ENCODE peak calls at places on chromosomes 1 and 21, in eight cellular contexts. X is IMR-90, I is PC-3, Q is WTC11, T is GM12865, R is A549, L is GM20000, Y is pancreas. P is an unnamed sample.

GRCh38 chr1:15826810-15827507 is 19.5 kb upstream of the UQCRHL start:
- DNase-seq in X (no peak), I (no peak), Q (no peak), T (no peak), R (no peak), L (no peak), Y (no peak), P (no peak)

GRCh38 chr1:87147851-87148250 is 180.8 kb upstream of the LMO4 start:
- DNase-seq in X (no peak), I (no peak), Q (no peak), T (no peak), R (no peak), L (no peak), Y (no peak), P (no peak)

GRCh38 chr21:46099476-46099875 is 1.6 kb downstream of the COL6A2 start:
- DNase-seq in X (peak; percentile 34), I (peak; percentile 57), Q (peak; percentile 51), T (no peak), R (no peak), L (no peak), Y (peak; percentile 52), P (no peak)

GRCh38 chr1:201945157-201945556 is 1.2 kb downstream of the LMOD1 start:
- DNase-seq in X (no peak), I (no peak), Q (peak; percentile 28), T (no peak), R (no peak), L (no peak), Y (no peak), P (no peak)

GRCh38 chr21:44958471-44959191 is 18.8 kb downstream of the SLX9 start:
- DNase-seq in X (peak; percentile 67), I (no peak), Q (no peak), T (no peak), R (no peak), L (no peak), Y (peak; percentile 57), P (no peak)

GRCh38 chr1:21550097-21550496 is 40.9 kb downstream of the ALPL start:
- DNase-seq in X (peak; percentile 50), I (peak; percentile 3), Q (no peak), T (no peak), R (no peak), L (no peak), Y (no peak), P (no peak)

GRCh38 chr1:219498666-219499065 is 114.2 kb downstream of the ZC3H11B start:
- DNase-seq in X (peak; percentile 2), I (no peak), Q (no peak), T (no peak), R (no peak), L (no peak), Y (no peak), P (peak; percentile 96)

GRCh38 chr1:97145321-97145956 is 423.9 kb downstream of the PTBP2 start:
- DNase-seq in X (peak; percentile 46), I (no peak), Q (no peak), T (no peak), R (no peak), L (no peak), Y (no peak), P (peak; percentile 76)

GRCh38 chr1:9201421-9202239 is 32.9 kb upstream of the H6PD start:
- DNase-seq in X (peak; percentile 86), I (peak; percentile 43), Q (no peak), T (no peak), R (no peak), L (no peak), Y (no peak), P (peak; percentile 47)

GRCh38 chr1:152185544-152186391 is 26.7 kb upstream of the RPTN start:
- DNase-seq in X (peak; percentile 64), I (peak; percentile 81), Q (peak; percentile 14), T (peak; percentile 58), R (peak; percentile 82), L (peak; percentile 51), Y (no peak), P (peak; percentile 88)

GRCh38 chr1:247551716-247552115 is 2.8 kb downstream of the GCSAML start:
- DNase-seq in X (peak; percentile 24), I (peak; percentile 71), Q (no peak), T (no peak), R (no peak), L (no peak), Y (no peak), P (no peak)

GRCh38 chr1:46244656-46245371 is 2.7 kb upstream of the RAD54L start:
- DNase-seq in X (peak; percentile 5), I (peak; percentile 58), Q (no peak), T (peak; percentile 49), R (peak; percentile 17), L (peak; percentile 74), Y (no peak), P (peak; percentile 38)

GRCh38 chr1:166855558-166855957 is 16.3 kb downstream of the POGK start:
- DNase-seq in X (no peak), I (no peak), Q (no peak), T (no peak), R (no peak), L (no peak), Y (no peak), P (no peak)

GRCh38 chr1:110281363-110282290 is 57.5 kb upstream of the RBM15 start:
- DNase-seq in X (peak; percentile 22), I (no peak), Q (no peak), T (no peak), R (no peak), L (no peak), Y (no peak), P (no peak)

GRCh38 chr1:62131093-62131725 is 63.4 kb upstream of the L1TD1 start:
- DNase-seq in X (peak; percentile 61), I (peak; percentile 77), Q (peak; percentile 64), T (peak; percentile 65), R (peak; percentile 65), L (peak; percentile 69), Y (no peak), P (peak; percentile 69)

GRCh38 chr1:70509996-70510876 is 99.2 kb downstream of the CTH start:
- DNase-seq in X (peak; percentile 95), I (peak; percentile 96), Q (no peak), T (peak; percentile 73), R (peak; percentile 66), L (peak; percentile 51), Y (no peak), P (peak; percentile 88)

GRCh38 chr1:81377406-81377805 is 423.3 kb upstream of the ADGRL2 start:
- DNase-seq in X (no peak), I (peak; percentile 16), Q (peak; percentile 21), T (peak; percentile 10), R (no peak), L (no peak), Y (no peak), P (no peak)

GRCh38 chr21:37119421-37120218 is 46.6 kb downstream of the TTC3 start:
- DNase-seq in X (no peak), I (no peak), Q (peak; percentile 37), T (no peak), R (no peak), L (no peak), Y (no peak), P (no peak)
- TF ChIP-seq CTCF in X (no peak), I (no peak), Q (no peak), T (no peak), R (no peak), L (no peak), Y (no peak), P (no peak)

GRCh38 chr21:32415451-32415850 is 2.9 kb downstream of the EVA1C start:
- DNase-seq in X (no peak), I (no peak), Q (no peak), T (no peak), R (no peak), L (no peak), Y (no peak), P (no peak)

GRCh38 chr21:32412998-32413504 is 545 bp downstream of the EVA1C start:
- DNase-seq in X (no peak), I (peak; percentile 65), Q (peak; percentile 19), T (no peak), R (no peak), L (no peak), Y (peak; percentile 63), P (peak; percentile 58)

GRCh38 chr21:32413697-32414578 is 1.4 kb downstream of the EVA1C start:
- DNase-seq in X (no peak), I (peak; percentile 46), Q (no peak), T (no peak), R (no peak), L (no peak), Y (no peak), P (peak; percentile 47)

GRCh38 chr21:32415999-32416398 is 3.5 kb downstream of the EVA1C start:
- DNase-seq in X (no peak), I (no peak), Q (no peak), T (no peak), R (no peak), L (no peak), Y (no peak), P (no peak)

DNA sequence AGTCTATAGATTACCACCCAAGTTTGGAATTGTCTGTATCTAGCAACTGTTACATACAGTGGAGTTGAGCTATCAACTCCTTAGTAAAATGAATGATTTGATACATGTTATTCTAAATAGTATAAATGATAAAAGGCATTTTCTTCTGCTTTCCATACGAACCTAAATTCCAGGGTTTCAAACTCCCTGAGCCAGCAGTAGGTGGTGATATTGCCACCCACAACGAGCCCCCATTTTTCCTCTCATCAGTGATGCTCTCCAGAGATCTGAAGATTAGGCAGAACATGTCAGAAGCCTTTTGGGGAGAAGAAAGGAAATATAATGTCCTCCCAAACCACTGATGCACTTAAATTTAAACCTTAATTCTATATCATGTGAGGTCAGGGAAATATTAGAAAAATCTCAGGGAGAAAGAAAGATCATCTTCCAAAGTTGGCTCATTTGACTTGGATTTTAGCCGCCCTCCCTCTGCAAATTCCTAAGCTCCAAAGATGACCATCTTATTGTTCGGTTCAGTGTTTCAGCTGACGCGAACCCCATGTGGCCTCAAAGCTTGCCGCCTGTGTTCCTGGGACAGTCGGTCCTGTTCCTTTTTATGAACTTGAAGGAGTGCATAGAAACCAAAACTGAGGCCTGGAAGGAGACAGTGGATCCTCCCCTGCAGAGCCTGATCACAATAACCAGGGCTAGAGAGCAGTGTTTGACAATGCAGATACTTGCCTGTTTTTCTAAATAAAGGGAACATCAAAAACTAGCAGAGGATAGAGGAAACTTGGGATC is 2.3 kb downstream of the EVA1C start:
- DNase-seq in X (peak; percentile 63), I (peak; percentile 61), Q (no peak), T (no peak), R (no peak), L (no peak), Y (no peak), P (peak; percentile 58)
- TF ChIP-seq CTCF in X (peak; percentile 68), I (peak; percentile 76), Q (no peak), T (no peak), R (peak; percentile 50), L (no peak), Y (no peak), P (peak; percentile 58)

DNA sequence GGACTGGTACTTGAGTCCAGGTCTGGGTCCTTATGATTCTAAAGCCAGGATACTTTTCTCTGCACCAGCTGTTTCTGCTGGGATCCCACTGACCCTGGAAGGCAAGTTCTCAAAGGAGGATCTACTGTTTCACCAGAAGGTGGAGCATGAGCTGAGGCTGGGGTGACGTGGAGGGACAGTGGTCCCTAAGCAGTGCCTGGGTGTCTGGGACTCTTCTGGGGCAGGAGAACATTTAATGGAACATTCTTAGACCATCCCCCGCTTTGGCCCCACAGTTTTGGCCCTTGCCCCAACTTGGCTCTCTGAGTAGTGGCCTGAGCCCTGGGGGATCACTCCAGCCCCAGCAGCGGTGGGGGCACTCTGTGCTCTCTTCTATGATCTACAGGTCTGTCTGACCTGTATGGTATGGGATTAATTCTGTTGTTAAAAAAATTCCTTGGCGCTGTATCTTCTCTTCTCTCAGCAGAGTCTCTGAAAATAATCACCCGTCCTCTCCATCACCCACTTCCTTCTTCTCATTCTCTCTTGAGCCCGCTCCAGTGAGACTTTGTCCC is 60.3 kb upstream of the CSF3R start:
- DNase-seq in X (no peak), I (peak; percentile 10), Q (peak; percentile 50), T (no peak), R (no peak), L (no peak), Y (no peak), P (no peak)
- TF ChIP-seq CTCF in X (no peak), I (peak; percentile 48), Q (no peak), T (peak; percentile 8), R (no peak), L (no peak), Y (no peak), P (no peak)

GRCh38 chr21:33030633-33031032 is 4.9 kb downstream of the OLIG2 start:
- DNase-seq in X (no peak), I (no peak), Q (no peak), T (no peak), R (no peak), L (peak; percentile 26), Y (no peak), P (no peak)
- TF ChIP-seq CTCF in X (no peak), I (no peak), Q (no peak), T (no peak), R (no peak), L (no peak), Y (no peak), P (no peak)